ENCODE peak calls at places on chromosomes 13 and 19, in six cellular contexts. S is suprapubic skin, J is left lung, P is upper lobe of right lung, G is IMR-90, D is right lobe of liver. H is an unnamed sample.

GRCh38 chr13:48994731-48995130 is 19.0 kb downstream of the FNDC3A start:
- DNase-seq in S (no peak), J (no peak), P (no peak), G (peak), D (no peak), H (no peak)

GRCh38 chr13:79837741-79838450 is 356.9 kb downstream of the NDFIP2 start:
- DNase-seq in S (no peak), J (no peak), P (no peak), G (peak), D (no peak), H (no peak)

GRCh38 chr13:84031120-84031519 is 148.8 kb upstream of the SLITRK1 start:
- DNase-seq in S (no peak), J (no peak), P (no peak), G (no peak), D (no peak), H (no peak)

GRCh38 chr19:58354478-58355030 is 1.3 kb upstream of the A1BG start:
- DNase-seq in S (no peak), J (no peak), P (no peak), G (no peak), D (peak), H (no peak)

GRCh38 chr13:113545455-113545930 is 39.1 kb upstream of the TFDP1 start:
- DNase-seq in S (peak), J (peak), P (peak), G (peak), D (peak), H (peak)

GRCh38 chr19:13554506-13555235 is 48.4 kb upstream of the CACNA1A start:
- DNase-seq in S (no peak), J (no peak), P (no peak), G (no peak), D (no peak), H (no peak)

GRCh38 chr13:22112956-22113750 is 442.3 kb downstream of the FGF9 start:
- DNase-seq in S (no peak), J (no peak), P (no peak), G (no peak), D (no peak), H (no peak)

GRCh38 chr13:82480415-82480814 is 1401.9 kb downstream of the SLITRK1 start:
- DNase-seq in S (no peak), J (no peak), P (no peak), G (no peak), D (no peak), H (no peak)

GRCh38 chr19:3142292-3142670 is 6.4 kb downstream of the GNA15 start:
- DNase-seq in S (no peak), J (no peak), P (no peak), G (peak), D (no peak), H (no peak)

GRCh38 chr13:76974618-76974975 is 17.3 kb upstream of the CLN5 start:
- DNase-seq in S (no peak), J (no peak), P (no peak), G (no peak), D (no peak), H (no peak)

GRCh38 chr19:4086336-4086953 is 19.7 kb upstream of the ZBTB7A start:
- DNase-seq in S (no peak), J (no peak), P (no peak), G (no peak), D (no peak), H (no peak)

GRCh38 chr19:55344444-55344843 is 4.8 kb downstream of the KMT5C start:
- DNase-seq in S (no peak), J (no peak), P (no peak), G (no peak), D (no peak), H (no peak)

DNA sequence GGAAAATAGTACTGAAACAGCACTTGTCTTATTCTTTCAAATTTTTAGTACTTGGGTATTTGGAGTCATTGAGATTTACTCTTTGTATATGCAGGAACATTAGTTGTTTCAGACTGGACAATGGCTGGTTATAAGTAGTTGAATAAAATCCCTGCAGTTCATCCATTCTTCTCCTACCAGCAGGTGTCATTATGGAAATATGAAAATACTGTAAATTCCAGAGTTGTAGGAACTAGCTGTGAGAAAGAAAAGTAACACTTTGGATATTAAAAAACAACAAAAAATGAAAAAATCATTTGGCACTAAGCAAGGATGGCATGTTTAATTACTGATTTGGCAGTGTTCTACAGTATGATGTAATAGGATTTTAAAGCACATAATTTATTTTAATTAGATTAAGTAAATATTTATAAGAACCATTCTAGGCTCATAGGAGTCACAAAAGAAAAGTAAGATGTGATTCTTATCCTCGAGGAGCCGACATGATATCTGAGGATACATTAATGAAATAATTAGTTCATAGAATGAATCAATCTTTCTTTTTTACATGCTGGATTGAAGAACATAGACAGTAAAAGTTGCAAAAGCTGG is 155.3 kb downstream of the KCNRG start:
- DNase-seq in S (no peak), J (no peak), P (no peak), G (peak), D (no peak), H (no peak)
- TF ChIP-seq CTCF in S (no peak), J (peak), P (peak), G (peak), D (peak), H (peak)

DNA sequence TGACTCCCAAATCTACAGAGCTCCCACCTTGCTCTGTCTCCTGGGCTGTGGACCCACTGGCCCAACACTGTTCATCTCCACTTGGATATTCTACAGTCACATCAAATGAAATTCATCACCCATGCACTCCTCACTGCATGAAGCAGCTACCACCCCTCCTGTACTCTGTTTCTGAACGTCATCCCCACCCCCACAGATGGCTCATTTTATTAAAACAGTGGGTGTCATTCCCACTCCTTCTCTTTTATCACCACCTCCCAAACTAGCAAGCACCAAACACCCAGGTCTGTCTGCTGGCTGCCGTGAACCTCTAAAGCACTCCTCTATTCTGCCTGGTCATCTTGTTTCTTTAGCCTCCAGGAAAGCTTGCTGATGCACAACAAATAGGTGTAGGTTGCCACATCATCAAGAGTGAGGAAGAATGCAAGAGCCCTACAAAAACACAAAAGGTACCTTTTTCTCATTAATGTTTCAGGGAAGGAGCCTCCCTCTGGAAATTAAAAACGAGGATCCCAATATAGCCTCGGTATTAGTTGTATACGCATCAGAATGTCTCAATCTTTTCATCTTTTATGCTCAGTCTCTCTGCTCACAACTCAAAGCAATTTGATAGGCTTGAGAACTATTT is 91.8 kb downstream of the MIPEP start:
- DNase-seq in S (no peak), J (no peak), P (no peak), G (no peak), D (no peak), H (no peak)
- H3K27ac ChIP-seq in S (no peak), J (no peak), P (no peak), G (peak), D (no peak), H (no peak)

GRCh38 chr19:49213791-49214190 is 56.2 kb downstream of the TRPM4 start:
- DNase-seq in S (no peak), J (no peak), P (no peak), G (no peak), D (peak), H (no peak)

GRCh38 chr19:49212302-49212701 is 54.7 kb downstream of the TRPM4 start:
- DNase-seq in S (no peak), J (no peak), P (no peak), G (no peak), D (peak), H (no peak)

GRCh38 chr19:49210901-49211451 is 53.4 kb downstream of the TRPM4 start:
- DNase-seq in S (no peak), J (no peak), P (no peak), G (no peak), D (no peak), H (no peak)

GRCh38 chr19:49214701-49215100 is 57.1 kb downstream of the TRPM4 start:
- DNase-seq in S (no peak), J (no peak), P (no peak), G (no peak), D (peak), H (no peak)

DNA sequence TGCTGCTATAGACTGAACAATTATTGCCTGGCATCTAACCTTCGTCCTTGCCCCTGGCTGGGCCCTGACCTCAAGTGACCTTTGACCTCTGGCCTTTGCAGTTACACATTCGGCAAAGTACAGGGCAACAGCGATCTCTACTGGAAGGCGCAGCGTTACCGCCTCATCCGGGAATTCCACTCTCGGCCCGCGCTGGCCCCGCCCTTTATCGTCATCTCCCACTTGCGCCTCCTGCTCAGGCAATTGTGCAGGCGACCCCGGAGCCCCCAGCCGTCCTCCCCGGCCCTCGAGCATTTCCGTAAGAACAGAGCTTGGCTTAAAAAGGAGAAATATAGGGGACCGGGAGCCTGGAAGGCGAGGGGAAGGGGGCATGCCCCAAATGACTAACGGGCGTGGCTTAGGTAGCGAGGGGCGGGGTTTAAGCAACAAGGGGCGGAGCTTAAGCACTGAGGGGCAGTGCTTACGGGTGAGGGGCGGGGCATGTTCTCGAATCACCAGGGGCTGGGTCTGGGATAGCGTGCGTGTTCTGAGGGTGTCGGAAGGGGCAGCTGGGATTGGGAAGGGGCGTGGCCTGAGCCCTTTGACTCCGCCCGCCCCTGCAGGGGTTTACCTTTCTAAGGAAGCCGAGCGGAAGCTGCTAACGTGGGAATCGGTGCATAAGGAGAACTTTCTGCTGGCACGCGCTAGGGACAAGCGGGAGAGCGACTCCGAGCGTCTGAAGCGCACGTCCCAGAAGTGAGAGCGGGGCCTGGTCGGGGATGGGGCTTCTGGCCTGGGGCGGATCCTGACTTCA is 52.7 kb downstream of the TRPM4 start:
- DNase-seq in S (no peak), J (no peak), P (peak), G (no peak), D (peak), H (no peak)
- TF ChIP-seq CTCF in S (no peak), J (no peak), P (no peak), G (no peak), D (peak), H (no peak)

GRCh38 chr19:37583340-37583739 is 11.3 kb downstream of the ZNF571 start:
- DNase-seq in S (no peak), J (no peak), P (no peak), G (no peak), D (no peak), H (no peak)
- H3K27ac ChIP-seq in S (no peak), J (no peak), P (no peak), G (no peak), D (no peak), H (no peak)

GRCh38 chr19:798415-799075 is 1.3 kb downstream of the PTBP1 start:
- DNase-seq in S (no peak), J (no peak), P (no peak), G (no peak), D (peak), H (no peak)

GRCh38 chr19:801861-802496 is 4.7 kb downstream of the PTBP1 start:
- DNase-seq in S (no peak), J (peak), P (peak), G (peak), D (no peak), H (no peak)

GRCh38 chr19:799076-799881 is 2.0 kb downstream of the PTBP1 start:
- DNase-seq in S (no peak), J (no peak), P (no peak), G (peak), D (no peak), H (no peak)

GRCh38 chr19:801030-801860 is 4.0 kb downstream of the PTBP1 start:
- DNase-seq in S (no peak), J (peak), P (peak), G (no peak), D (no peak), H (peak)

GRCh38 chr19:800360-801029 is 3.2 kb downstream of the PTBP1 start:
- DNase-seq in S (no peak), J (no peak), P (no peak), G (no peak), D (no peak), H (no peak)
- TF ChIP-seq CTCF in S (no peak), J (no peak), P (no peak), G (no peak), D (no peak), H (no peak)

DNA sequence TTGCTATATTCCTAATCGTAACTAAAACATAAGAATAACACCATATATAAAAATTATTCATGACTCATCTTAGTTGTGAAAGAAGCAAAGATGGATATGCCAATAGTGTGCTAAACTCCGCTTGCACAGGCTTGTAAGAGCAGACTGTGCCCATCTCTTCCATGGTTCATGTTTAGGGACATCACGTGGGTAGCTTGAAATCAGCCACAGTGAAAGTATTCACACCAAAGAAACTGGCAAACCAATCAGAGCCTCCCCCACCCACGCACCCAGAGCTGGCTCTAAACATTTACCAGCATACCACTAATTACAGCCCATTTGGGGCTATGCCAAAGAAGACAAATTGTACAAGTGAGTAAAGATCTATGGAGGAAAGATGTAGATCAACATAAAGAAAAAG is 147.5 kb downstream of the DIAPH3 start:
- DNase-seq in S (no peak), J (no peak), P (no peak), G (no peak), D (no peak), H (no peak)
- H3K27ac ChIP-seq in S (no peak), J (no peak), P (no peak), G (no peak), D (no peak), H (no peak)

GRCh38 chr19:35292986-35293732 is 1.2 kb downstream of the MAG start:
- DNase-seq in S (no peak), J (no peak), P (no peak), G (no peak), D (no peak), H (no peak)

GRCh38 chr19:35291916-35292315 is at the start of gene MAG:
- DNase-seq in S (no peak), J (no peak), P (no peak), G (no peak), D (no peak), H (no peak)

GRCh38 chr19:35291259-35291658 is 702 bp upstream of the MAG start:
- DNase-seq in S (no peak), J (no peak), P (no peak), G (no peak), D (no peak), H (no peak)

GRCh38 chr19:35293733-35294309 is 1.9 kb downstream of the MAG start:
- DNase-seq in S (no peak), J (no peak), P (no peak), G (no peak), D (no peak), H (no peak)

DNA sequence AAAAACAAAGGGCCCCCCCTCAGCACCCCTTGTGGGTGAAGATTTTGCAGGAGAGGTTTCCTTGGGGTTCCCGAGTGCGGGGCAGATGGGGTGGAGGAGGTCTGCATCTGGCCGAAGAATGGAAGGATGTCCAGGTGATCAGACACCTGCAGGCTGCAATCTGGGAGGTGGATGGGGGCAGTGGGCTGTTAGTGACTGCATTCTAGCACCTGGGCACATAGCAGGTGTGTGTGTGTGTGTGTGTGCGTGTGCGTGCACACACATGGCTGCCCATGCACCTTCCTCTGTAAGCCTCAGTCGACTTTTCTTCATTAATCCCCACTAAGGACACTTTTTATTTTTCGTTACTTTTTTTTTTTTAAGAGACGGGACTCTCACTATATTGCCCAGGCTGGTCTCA is 460 bp downstream of the MAG start:
- DNase-seq in S (no peak), J (no peak), P (no peak), G (no peak), D (no peak), H (no peak)
- TF ChIP-seq CTCF in S (no peak), J (no peak), P (no peak), G (no peak), D (no peak), H (no peak)

GRCh38 chr19:46470376-46470775 is 987 bp downstream of the PNMA8A start:
- DNase-seq in S (no peak), J (no peak), P (peak), G (no peak), D (no peak), H (no peak)
- H3K27ac ChIP-seq in S (no peak), J (no peak), P (no peak), G (no peak), D (no peak), H (peak)